ENCODE peak calls at places on chromosome 22, in four cellular contexts. X is tibial nerve, I is transverse colon, A is A549. E is an unnamed sample.

GRCh38 chr22:37485006-37485713 is 1.0 kb downstream of the MFNG start:
- DNase-seq in X (no peak), I (no peak), A (no peak), E (no peak)

GRCh38 chr22:37739000-37739399 is 42.2 kb downstream of the TRIOBP start:
- DNase-seq in X (peak), I (no peak), A (no peak), E (peak)

GRCh38 chr22:38299001-38299651 is 18.1 kb downstream of the CSNK1E start:
- DNase-seq in X (no peak), I (no peak), A (no peak), E (no peak)

GRCh38 chr22:46714550-46714949 is 23.5 kb downstream of the CERK start:
- DNase-seq in X (no peak), I (no peak), A (no peak), E (no peak)

GRCh38 chr22:30667092-30667485 is 586 bp downstream of the DUSP18 start:
- DNase-seq in X (no peak), I (peak), A (no peak), E (no peak)

GRCh38 chr22:37196539-37197450 is 8.7 kb upstream of the C1QTNF6 start:
- DNase-seq in X (peak), I (peak), A (peak), E (peak)

GRCh38 chr22:38766076-38766777 is 10.4 kb upstream of the SUN2 start:
- DNase-seq in X (peak), I (peak), A (peak), E (peak)

GRCh38 chr22:39174498-39175120 is 22.1 kb upstream of the CBX7 start:
- DNase-seq in X (peak), I (peak), A (peak), E (peak)

GRCh38 chr22:50691521-50691920 is 18.9 kb downstream of the SHANK3 start:
- DNase-seq in X (peak), I (peak), A (peak), E (no peak)

GRCh38 chr22:47423861-47424820 is 661.7 kb downstream of the TBC1D22A start:
- DNase-seq in X (no peak), I (no peak), A (no peak), E (no peak)

GRCh38 chr22:36383110-36383581 is 4.6 kb downstream of the MYH9 start:
- DNase-seq in X (no peak), I (peak), A (no peak), E (no peak)

GRCh38 chr22:38756631-38757463 is 1.0 kb upstream of the SUN2 start:
- DNase-seq in X (no peak), I (peak), A (no peak), E (no peak)

GRCh38 chr22:38126928-38127668 is 16.6 kb upstream of the BAIAP2L2 start:
- DNase-seq in X (no peak), I (no peak), A (no peak), E (no peak)

GRCh38 chr22:38777087-38777671 is 16.8 kb downstream of the DNAL4 start:
- DNase-seq in X (no peak), I (no peak), A (no peak), E (no peak)

GRCh38 chr22:47372111-47372581 is 609.7 kb downstream of the TBC1D22A start:
- DNase-seq in X (no peak), I (no peak), A (no peak), E (no peak)

GRCh38 chr22:37760152-37760551 is 47.6 kb upstream of the GCAT start:
- DNase-seq in X (no peak), I (no peak), A (peak), E (no peak)

GRCh38 chr22:47918276-47918928 is 1156.0 kb downstream of the TBC1D22A start:
- DNase-seq in X (no peak), I (peak), A (no peak), E (no peak)

GRCh38 chr22:32661296-32661695 is 140.2 kb upstream of the TIMP3 start:
- DNase-seq in X (peak), I (peak), A (no peak), E (peak)

GRCh38 chr22:37186228-37186996 is 1.6 kb downstream of the C1QTNF6 start:
- DNase-seq in X (no peak), I (no peak), A (peak), E (peak)

GRCh38 chr22:49885881-49886280 is 32.2 kb downstream of the ZBED4 start:
- DNase-seq in X (no peak), I (no peak), A (no peak), E (no peak)

GRCh38 chr22:47090591-47091240 is 328.3 kb downstream of the TBC1D22A start:
- DNase-seq in X (no peak), I (no peak), A (no peak), E (no peak)

GRCh38 chr22:23365524-23365923 is 185.2 kb downstream of the BCR start:
- DNase-seq in X (no peak), I (no peak), A (no peak), E (no peak)

GRCh38 chr22:23373601-23374000 is 193.3 kb downstream of the BCR start:
- DNase-seq in X (no peak), I (no peak), A (no peak), E (no peak)

GRCh38 chr22:23365961-23366360 is 185.7 kb downstream of the BCR start:
- DNase-seq in X (no peak), I (no peak), A (no peak), E (no peak)

GRCh38 chr22:23370251-23370650 is 189.9 kb downstream of the BCR start:
- DNase-seq in X (no peak), I (no peak), A (no peak), E (no peak)

GRCh38 chr22:23369054-23369685 is 188.9 kb downstream of the BCR start:
- DNase-seq in X (no peak), I (no peak), A (no peak), E (no peak)
- TF ChIP-seq EP300 in X (no peak), I (no peak), A (no peak), E (no peak)

DNA sequence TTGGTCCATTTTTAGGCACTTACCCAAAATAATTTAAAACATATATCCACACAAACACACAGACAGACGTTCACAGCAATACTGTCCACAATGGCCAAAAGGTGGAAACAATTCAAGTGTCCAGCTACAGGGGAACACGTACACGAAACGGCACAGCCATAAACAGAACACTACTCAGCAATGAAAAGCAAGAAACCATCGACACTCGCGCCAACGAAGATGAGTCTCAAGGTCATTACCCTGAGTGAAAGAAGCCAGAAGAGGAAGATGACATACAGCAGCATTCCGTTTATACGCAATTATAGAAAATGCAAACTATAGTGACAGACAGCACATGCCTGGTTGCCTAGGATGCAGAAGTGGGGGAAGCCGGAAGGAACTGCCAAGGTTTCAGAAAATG is 13.4 kb upstream of the COMT start:
- DNase-seq in X (no peak), I (no peak), A (no peak), E (no peak)
- TF ChIP-seq EP300 in X (no peak), I (no peak), A (no peak), E (no peak)

DNA sequence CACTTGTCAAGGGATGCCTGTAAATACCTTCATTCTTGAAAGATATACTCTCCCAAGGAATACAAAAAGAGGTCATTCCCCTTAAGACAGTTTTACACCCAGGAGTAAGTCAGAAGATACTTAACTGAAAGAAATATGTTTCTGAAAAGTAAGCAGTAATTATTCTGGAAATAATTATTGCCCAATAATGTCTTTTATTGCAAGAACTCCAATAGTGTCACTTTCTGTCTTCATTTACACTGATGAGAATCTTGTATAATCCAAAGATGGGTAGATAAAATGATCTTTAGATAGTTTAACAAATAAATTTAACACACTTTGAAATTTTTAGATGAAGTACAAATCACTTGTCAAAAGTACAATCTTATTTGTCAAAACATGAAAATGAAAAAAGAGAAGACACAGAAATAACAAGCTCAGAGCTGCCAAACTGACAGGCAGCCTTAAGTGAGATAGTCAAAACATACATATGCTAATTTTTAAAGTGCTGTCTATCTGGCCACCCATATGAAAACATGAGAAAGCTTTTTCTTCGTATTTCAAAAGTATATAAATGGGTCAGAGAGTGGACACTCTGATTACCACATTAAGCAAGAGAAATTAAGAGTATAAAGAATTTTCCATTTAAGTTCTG is 225.1 kb downstream of the TTC28 start:
- DNase-seq in X (no peak), I (no peak), A (no peak), E (no peak)
- TF ChIP-seq EP300 in X (no peak), I (no peak), A (no peak), E (no peak)

GRCh38 chr22:25697978-25698377 is 44.0 kb upstream of the MYO18B start:
- DNase-seq in X (no peak), I (no peak), A (no peak), E (no peak)

GRCh38 chr22:25694167-25694907 is 47.7 kb upstream of the MYO18B start:
- DNase-seq in X (no peak), I (no peak), A (no peak), E (no peak)

GRCh38 chr22:25698986-25699385 is 43.0 kb upstream of the MYO18B start:
- DNase-seq in X (no peak), I (no peak), A (no peak), E (no peak)

GRCh38 chr22:25698461-25698860 is 43.5 kb upstream of the MYO18B start:
- DNase-seq in X (no peak), I (no peak), A (no peak), E (no peak)

GRCh38 chr22:25696763-25697710 is 45.0 kb upstream of the MYO18B start:
- DNase-seq in X (no peak), I (no peak), A (no peak), E (no peak)
- TF ChIP-seq EP300 in X (no peak), I (no peak), A (no peak), E (no peak)

GRCh38 chr22:42400811-42401547 is 31.2 kb downstream of the NFAM1 start:
- DNase-seq in X (no peak), I (no peak), A (no peak), E (no peak)

GRCh38 chr22:42399315-42400271 is 32.6 kb downstream of the NFAM1 start:
- DNase-seq in X (no peak), I (peak), A (no peak), E (no peak)

GRCh38 chr22:42396621-42397331 is 35.4 kb downstream of the NFAM1 start:
- DNase-seq in X (no peak), I (peak), A (no peak), E (no peak)

GRCh38 chr22:42401562-42402334 is 30.5 kb downstream of the NFAM1 start:
- DNase-seq in X (no peak), I (no peak), A (no peak), E (no peak)

GRCh38 chr22:42397332-42398246 is 34.6 kb downstream of the NFAM1 start:
- DNase-seq in X (no peak), I (peak), A (no peak), E (peak)
- TF ChIP-seq EP300 in X (peak), I (no peak), A (no peak), E (peak)

E was measured in sigmoid colon.